ENCODE peak calls at places on chromosomes 16 and 17, in seven cellular contexts. G, L, V, W, B, C and T are unnamed samples.

GRCh38 chr17:77173104-77173503 is 32.3 kb downstream of the SEC14L1 start:
- DNase-seq in G (no peak), L (no peak), V (no peak), W (no peak), B (no peak), C (no peak), T (no peak)

GRCh38 chr16:2524339-2524938 is 4.3 kb downstream of the AMDHD2 start:
- DNase-seq in G (no peak), L (no peak), V (no peak), W (no peak), B (no peak), C (no peak), T (no peak)

GRCh38 chr17:79609616-79610150 is 1.2 kb downstream of the RBFOX3 start:
- DNase-seq in G (no peak), L (no peak), V (no peak), W (no peak), B (no peak), C (no peak), T (no peak)

GRCh38 chr16:85947511-85948509 is 48.8 kb downstream of the IRF8 start:
- DNase-seq in G (no peak), L (no peak), V (peak), W (no peak), B (no peak), C (no peak), T (no peak)

GRCh38 chr17:65434251-65434650 is 127.2 kb downstream of the AXIN2 start:
- DNase-seq in G (no peak), L (no peak), V (no peak), W (peak), B (no peak), C (no peak), T (no peak)

GRCh38 chr17:2883544-2884203 is 87.4 kb downstream of the RAP1GAP2 start:
- DNase-seq in G (no peak), L (no peak), V (no peak), W (peak), B (no peak), C (no peak), T (peak)

GRCh38 chr17:31373150-31374082 is 18.1 kb upstream of the RAB11FIP4 start:
- DNase-seq in G (peak), L (peak), V (no peak), W (peak), B (no peak), C (peak), T (no peak)

GRCh38 chr16:89038811-89039735 is 54.6 kb upstream of the ACSF3 start:
- DNase-seq in G (no peak), L (no peak), V (peak), W (no peak), B (no peak), C (no peak), T (peak)

GRCh38 chr17:83100853-83101391 is 21.5 kb downstream of the METRNL start:
- DNase-seq in G (no peak), L (no peak), V (no peak), W (no peak), B (no peak), C (peak), T (peak)

GRCh38 chr17:40509626-40510327 is 8.4 kb upstream of the TNS4 start:
- DNase-seq in G (no peak), L (no peak), V (no peak), W (no peak), B (no peak), C (no peak), T (no peak)

GRCh38 chr16:75580-76501 is 2.2 kb upstream of the MPG start:
- DNase-seq in G (no peak), L (peak), V (no peak), W (peak), B (no peak), C (no peak), T (no peak)

GRCh38 chr16:76293980-76294690 is 16.9 kb downstream of the CNTNAP4 start:
- DNase-seq in G (no peak), L (peak), V (no peak), W (peak), B (no peak), C (no peak), T (no peak)

GRCh38 chr16:23302045-23302956 is at the start of gene SCNN1B:
- DNase-seq in G (no peak), L (no peak), V (no peak), W (no peak), B (no peak), C (peak), T (peak)

GRCh38 chr17:75664099-75664549 is 2.8 kb downstream of the RECQL5 start:
- DNase-seq in G (no peak), L (no peak), V (no peak), W (no peak), B (no peak), C (no peak), T (no peak)

GRCh38 chr17:7042507-7043194 is 1.2 kb downstream of the SLC16A11 start:
- DNase-seq in G (peak), L (no peak), V (peak), W (peak), B (no peak), C (no peak), T (no peak)

GRCh38 chr16:12349950-12350842 is 373.7 kb downstream of the SNX29 start:
- DNase-seq in G (no peak), L (no peak), V (no peak), W (no peak), B (no peak), C (no peak), T (no peak)

GRCh38 chr17:50469005-50469605 is 425 bp upstream of the CHAD start:
- DNase-seq in G (no peak), L (no peak), V (no peak), W (no peak), B (no peak), C (no peak), T (peak)

GRCh38 chr17:50037321-50038107 is 18.4 kb upstream of the ITGA3 start:
- DNase-seq in G (no peak), L (no peak), V (no peak), W (peak), B (no peak), C (no peak), T (no peak)

GRCh38 chr17:53912117-53912516 is 89.4 kb downstream of the KIF2B start:
- DNase-seq in G (no peak), L (no peak), V (no peak), W (no peak), B (no peak), C (no peak), T (no peak)

GRCh38 chr17:44865231-44865660 is 17.6 kb downstream of the HIGD1B start:
- DNase-seq in G (peak), L (peak), V (peak), W (peak), B (peak), C (peak), T (no peak)

GRCh38 chr16:2035431-2036199 is 8.9 kb downstream of the NHERF2 start:
- DNase-seq in G (no peak), L (no peak), V (peak), W (peak), B (no peak), C (peak), T (no peak)

GRCh38 chr17:45115871-45116270 is 16.4 kb downstream of the PLCD3 start:
- DNase-seq in G (no peak), L (no peak), V (no peak), W (no peak), B (no peak), C (no peak), T (no peak)

GRCh38 chr17:78665952-78666920 is 89.0 kb upstream of the DNAH17 start:
- DNase-seq in G (peak), L (peak), V (peak), W (peak), B (peak), C (no peak), T (no peak)

GRCh38 chr17:17942846-17943245 is 29.4 kb downstream of the TOM1L2 start:
- DNase-seq in G (no peak), L (no peak), V (no peak), W (peak), B (no peak), C (no peak), T (no peak)

GRCh38 chr17:59439261-59439660 is 107.8 kb downstream of the YPEL2 start:
- DNase-seq in G (no peak), L (no peak), V (no peak), W (no peak), B (no peak), C (no peak), T (no peak)

GRCh38 chr17:51346218-51346982 is 86.1 kb downstream of the UTP18 start:
- DNase-seq in G (no peak), L (no peak), V (no peak), W (no peak), B (no peak), C (no peak), T (no peak)

GRCh38 chr17:76485569-76485968 is 15.7 kb downstream of the RHBDF2 start:
- DNase-seq in G (no peak), L (no peak), V (no peak), W (peak), B (no peak), C (peak), T (no peak)

GRCh38 chr16:3983081-3983520 is 102.6 kb upstream of the CREBBP start:
- DNase-seq in G (no peak), L (peak), V (peak), W (peak), B (peak), C (peak), T (peak)

GRCh38 chr16:49838639-49839461 is 17.1 kb downstream of the ZNF423 start:
- DNase-seq in G (no peak), L (no peak), V (no peak), W (no peak), B (no peak), C (no peak), T (no peak)

GRCh38 chr17:82563318-82563717 is 43.8 kb downstream of the FOXK2 start:
- DNase-seq in G (no peak), L (no peak), V (no peak), W (no peak), B (no peak), C (no peak), T (no peak)

GRCh38 chr17:31508310-31509094 is 117.0 kb downstream of the RAB11FIP4 start:
- DNase-seq in G (peak), L (peak), V (peak), W (peak), B (peak), C (no peak), T (no peak)

GRCh38 chr16:78576941-78577340 is 477.5 kb downstream of the WWOX start:
- DNase-seq in G (no peak), L (no peak), V (no peak), W (no peak), B (no peak), C (no peak), T (no peak)

GRCh38 chr17:46818929-46819859 is 702 bp upstream of the WNT3 start:
- DNase-seq in G (no peak), L (peak), V (no peak), W (no peak), B (no peak), C (no peak), T (no peak)

GRCh38 chr16:67862623-67863583 is 9.9 kb upstream of the EDC4 start:
- DNase-seq in G (no peak), L (no peak), V (no peak), W (peak), B (no peak), C (no peak), T (no peak)

GRCh38 chr17:22599322-22599721 is 907.0 kb downstream of the KCNJ18 start:
- DNase-seq in G (no peak), L (no peak), V (no peak), W (no peak), B (no peak), C (no peak), T (no peak)

GRCh38 chr16:2514333-2515179 is 804 bp downstream of the ATP6V0C start:
- DNase-seq in G (no peak), L (peak), V (peak), W (no peak), B (peak), C (peak), T (peak)

GRCh38 chr17:29444589-29444988 is 54.4 kb downstream of the TAOK1 start:
- DNase-seq in G (no peak), L (no peak), V (no peak), W (peak), B (no peak), C (no peak), T (no peak)

GRCh38 chr16:9419161-9419560 is 327.7 kb downstream of the HAPSTR1 start:
- DNase-seq in G (no peak), L (no peak), V (no peak), W (no peak), B (no peak), C (no peak), T (no peak)

GRCh38 chr16:8777217-8777616 is 20.2 kb downstream of the TMEM186 start:
- DNase-seq in G (no peak), L (no peak), V (no peak), W (no peak), B (no peak), C (no peak), T (no peak)